ENCODE peak calls at places on chromosomes 4 and X, in five cellular contexts. J, W, L, I and C are unnamed samples.

GRCh38 chrX:154840856-154841255 is 6.4 kb upstream of the SMIM9 start:
- DNase-seq in L (peak), W (no peak), I (no peak), J (peak), C (no peak)

GRCh38 chr4:162056947-162057346 is 106.9 kb downstream of the FSTL5 start:
- DNase-seq in L (no peak), J (no peak), I (peak), W (no peak), C (no peak)

GRCh38 chrX:37812110-37812509 is 32.3 kb downstream of the CYBB start:
- DNase-seq in J (no peak), I (no peak), W (no peak), L (no peak), C (no peak)

GRCh38 chrX:40260123-40260751 is 162.5 kb upstream of the BCOR start:
- DNase-seq in L (no peak), I (peak), W (no peak), J (no peak), C (peak)

GRCh38 chr4:55637272-55637820 is 1.2 kb upstream of the NMU start:
- DNase-seq in W (no peak), L (no peak), J (no peak), I (no peak), C (no peak)

GRCh38 chr4:176335421-176335820 is 15.7 kb downstream of the SPCS3 start:
- DNase-seq in W (no peak), J (peak), I (no peak), L (no peak), C (no peak)

GRCh38 chr4:94739741-94740140 is 18.0 kb upstream of the BMPR1B start:
- DNase-seq in L (no peak), I (no peak), J (no peak), W (no peak), C (no peak)

GRCh38 chr4:168887809-168888208 is 122.2 kb downstream of the CBR4 start:
- DNase-seq in I (no peak), L (no peak), W (no peak), J (no peak), C (no peak)

GRCh38 chr4:183691006-183691405 is 31.9 kb downstream of the TRAPPC11 start:
- DNase-seq in J (no peak), I (no peak), W (no peak), L (no peak), C (no peak)

GRCh38 chrX:11423362-11423818 is 130.2 kb downstream of the AMELX start:
- DNase-seq in W (peak), J (peak), I (peak), L (no peak), C (no peak)

GRCh38 chrX:40471965-40472648 is 108.7 kb upstream of the ATP6AP2 start:
- DNase-seq in J (peak), W (peak), L (peak), I (peak), C (peak)

GRCh38 chrX:119497185-119497584 is 28.9 kb downstream of the SLC25A5 start:
- DNase-seq in I (no peak), J (no peak), W (no peak), L (no peak), C (no peak)
- H3K27ac ChIP-seq in I (no peak), J (no peak), W (peak), L (no peak), C (no peak)

GRCh38 chr4:107897823-107898222 is 33.5 kb upstream of the CYP2U1 start:
- DNase-seq in W (no peak), L (no peak), J (no peak), I (no peak), C (no peak)

GRCh38 chr4:107902715-107903114 is 28.6 kb upstream of the CYP2U1 start:
- DNase-seq in I (no peak), L (no peak), W (no peak), J (no peak), C (no peak)

GRCh38 chr4:107900508-107900907 is 30.8 kb upstream of the CYP2U1 start:
- DNase-seq in W (no peak), L (no peak), J (no peak), I (no peak), C (no peak)

GRCh38 chr4:107900067-107900466 is 31.3 kb upstream of the CYP2U1 start:
- DNase-seq in I (no peak), J (no peak), L (no peak), W (no peak), C (no peak)

DNA sequence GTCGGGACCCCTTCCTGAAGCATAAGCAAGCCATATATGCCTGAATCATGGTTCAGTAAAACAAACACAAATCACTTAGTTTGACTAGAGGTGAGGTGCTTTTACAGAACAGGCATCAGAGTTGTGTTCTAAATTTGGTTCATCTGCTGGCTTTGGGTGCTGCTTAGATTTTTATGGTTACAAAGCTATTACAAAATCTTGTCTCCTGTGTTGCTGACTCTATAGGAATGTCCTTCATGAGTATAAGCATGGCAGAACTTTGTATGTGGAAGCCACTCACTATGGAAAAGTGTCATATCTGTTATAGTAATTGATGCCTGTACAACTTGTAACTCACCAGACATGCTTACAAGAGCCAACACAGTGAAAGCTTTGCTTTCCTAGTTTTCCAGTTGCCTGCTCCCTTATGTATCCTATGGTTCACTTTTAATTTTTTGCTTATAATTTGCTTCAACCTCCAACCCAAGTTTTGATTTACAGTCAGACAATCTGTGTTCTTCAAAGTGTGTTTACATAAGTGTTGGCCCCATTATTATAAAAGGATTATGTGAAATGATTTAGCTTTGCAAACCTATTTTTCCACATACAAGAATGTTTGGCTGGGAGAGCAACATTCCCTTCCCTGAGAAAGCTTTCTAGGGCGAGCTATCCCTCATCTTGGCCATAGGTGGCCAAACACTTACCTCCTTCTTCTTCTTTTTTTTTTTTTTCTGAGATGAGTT is 30.0 kb upstream of the CYP2U1 start:
- DNase-seq in W (no peak), I (no peak), L (no peak), J (no peak), C (no peak)
- H3K27ac ChIP-seq in W (peak), I (no peak), L (no peak), J (no peak), C (no peak)

GRCh38 chr4:54165011-54165410 is 64.1 kb upstream of the PDGFRA start:
- DNase-seq in W (no peak), L (no peak), I (no peak), J (no peak), C (no peak)
- H3K27ac ChIP-seq in W (no peak), L (peak), I (no peak), J (no peak), C (no peak)

GRCh38 chrX:120464409-120464808 is 4.7 kb downstream of the LAMP2 start:
- DNase-seq in J (no peak), L (no peak), W (no peak), I (no peak), C (no peak)
- H3K27ac ChIP-seq in J (no peak), L (no peak), W (no peak), I (no peak), C (no peak)

DNA sequence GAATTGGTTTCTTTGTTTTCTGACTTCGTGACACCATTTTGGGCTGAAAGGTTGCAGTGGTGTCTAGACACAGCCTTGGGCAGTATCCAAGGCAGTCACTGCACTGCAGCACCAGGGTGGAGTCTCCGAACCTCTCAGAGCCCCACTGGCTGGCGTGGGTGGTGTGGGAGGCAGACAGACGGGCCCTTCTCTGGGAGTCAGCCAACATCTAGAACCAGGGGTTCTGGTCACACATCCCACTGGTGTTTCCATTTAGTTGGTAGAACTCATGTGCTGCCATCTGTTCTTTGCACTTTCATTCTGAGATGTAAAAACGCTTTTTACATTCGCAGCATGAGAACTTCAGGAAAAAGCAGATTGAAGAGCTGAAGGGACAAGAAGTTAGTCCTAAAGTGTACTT is 3.6 kb downstream of the UCHL1 start:
- DNase-seq in W (no peak), L (no peak), J (no peak), I (no peak), C (no peak)
- H3K27ac ChIP-seq in W (no peak), L (no peak), J (no peak), I (no peak), C (no peak)

DNA sequence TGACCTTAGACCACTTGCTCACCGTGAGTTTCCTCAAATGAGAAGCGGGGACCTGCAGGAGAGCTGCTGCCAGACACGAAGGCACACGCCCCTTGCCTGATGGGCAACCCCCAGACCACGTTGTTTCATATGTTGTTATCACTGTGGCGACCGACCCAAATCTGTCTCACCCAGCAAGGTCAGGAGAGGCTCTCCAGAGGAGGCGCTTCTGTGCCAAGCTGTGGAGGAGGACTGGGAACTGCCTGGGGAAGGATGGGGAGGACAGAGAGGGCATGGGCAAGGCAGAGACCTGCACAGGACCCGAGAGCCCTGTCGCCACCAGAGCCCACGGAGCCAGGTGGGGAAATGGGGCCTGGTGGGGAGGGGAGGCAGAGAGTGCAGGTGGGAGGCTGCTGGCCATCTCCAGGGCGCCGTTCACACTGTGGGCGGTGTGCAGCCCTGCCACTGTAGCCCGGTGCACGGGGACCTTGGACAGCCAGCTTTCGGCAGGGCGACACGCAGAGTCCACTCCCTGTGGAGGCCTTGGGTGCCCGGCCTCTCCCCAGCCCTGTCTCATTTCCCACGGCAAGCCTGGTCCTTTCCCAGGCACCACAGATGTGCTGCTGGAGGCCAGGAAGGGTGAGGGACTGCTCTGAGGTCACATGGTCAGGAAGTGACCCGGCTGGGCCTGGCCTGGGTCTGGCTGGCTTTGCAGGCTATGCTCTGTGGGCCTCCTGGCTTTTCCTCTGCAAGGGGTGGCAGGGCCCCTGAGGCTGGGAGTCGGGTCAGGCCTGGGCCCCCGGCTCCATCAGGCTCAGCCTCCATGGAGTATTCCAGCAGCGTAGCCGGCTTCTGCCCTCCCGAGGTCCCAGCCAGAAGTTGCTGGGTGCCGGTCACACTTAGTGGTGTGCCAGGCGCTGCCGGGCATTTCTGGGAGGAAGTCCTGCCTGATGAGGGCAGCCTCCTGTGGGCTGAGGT is 3.2 kb downstream of the HTRA3 start:
- DNase-seq in L (no peak), J (no peak), I (peak), W (no peak), C (no peak)
- H3K27ac ChIP-seq in L (no peak), J (no peak), I (peak), W (peak), C (no peak)

GRCh38 chr4:13509442-13509841 is 25.3 kb upstream of the RAB28 start:
- DNase-seq in J (no peak), I (no peak), L (no peak), W (no peak), C (no peak)
- H3K27ac ChIP-seq in J (no peak), I (no peak), L (no peak), W (no peak), C (no peak)

DNA sequence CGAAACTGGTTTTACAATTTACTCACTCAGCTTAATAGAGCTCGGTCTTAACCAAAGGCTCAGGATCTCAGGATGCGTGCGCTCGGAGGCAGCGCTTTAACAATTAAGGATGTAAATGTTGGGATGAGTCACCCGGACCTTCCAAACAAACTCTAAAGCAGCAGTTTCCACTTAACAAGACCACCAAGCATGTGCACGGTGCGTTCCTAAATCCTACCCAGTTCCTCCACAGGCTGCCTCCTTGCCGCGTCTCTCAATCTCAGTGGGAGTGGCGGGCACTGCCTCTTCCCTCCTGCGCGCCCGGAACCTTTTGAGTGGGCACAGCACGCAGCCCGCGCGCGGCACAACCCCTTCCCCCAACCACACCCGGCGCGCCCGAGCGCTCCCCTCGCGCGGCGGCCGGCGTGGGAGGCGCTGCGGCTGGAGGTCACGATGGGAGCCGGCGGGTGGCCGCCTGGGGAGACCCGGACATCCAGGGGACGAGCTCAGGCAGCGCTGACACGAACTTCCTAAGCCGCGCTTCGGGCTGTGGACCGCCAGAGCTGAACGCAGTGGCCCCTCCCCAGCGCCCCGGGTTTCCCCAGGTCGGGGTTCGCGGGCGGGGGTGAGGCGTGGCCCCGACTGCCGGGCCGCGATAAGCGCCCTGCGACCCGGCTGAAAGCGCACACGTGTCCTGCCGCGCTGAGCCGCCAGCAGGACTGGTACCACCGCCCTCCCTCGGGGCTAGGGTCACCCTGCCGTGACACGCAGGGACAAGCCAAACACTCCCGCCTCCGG is at the start of gene ABCG2:
- DNase-seq in L (peak), J (no peak), W (peak), I (peak), C (peak)
- H3K27ac ChIP-seq in L (peak), J (no peak), W (peak), I (no peak), C (peak)

GRCh38 chr4:8422786-8423185 is 17.7 kb downstream of the ACOX3 start:
- DNase-seq in J (no peak), L (no peak), I (peak), W (no peak), C (no peak)

GRCh38 chr4:8431553-8431952 is 9.0 kb downstream of the ACOX3 start:
- DNase-seq in W (no peak), I (no peak), J (no peak), L (no peak), C (no peak)

GRCh38 chr4:8428288-8429097 is 12.0 kb downstream of the ACOX3 start:
- DNase-seq in J (peak), I (peak), W (peak), L (peak), C (peak)

GRCh38 chr4:8427761-8428287 is 12.7 kb downstream of the ACOX3 start:
- DNase-seq in W (peak), I (peak), J (peak), L (no peak), C (peak)

GRCh38 chr4:8427262-8427661 is 13.3 kb downstream of the ACOX3 start:
- DNase-seq in W (no peak), L (no peak), I (peak), J (no peak), C (no peak)
- H3K27ac ChIP-seq in W (peak), L (no peak), I (peak), J (no peak), C (no peak)